ENCODE peak calls at places on chromosomes 5 and 9, in six cellular contexts. G is cardiac fibroblast, M is lower lobe of right lung, E is dorsolateral prefrontal cortex, T is mucosa of descending colon, K is fibroblast of lung. V is an unnamed sample.

GRCh38 chr9:100700689-100701318 is 122.9 kb downstream of the CAVIN4 start:
- DNase-seq in M (no peak), E (no peak), T (peak), G (peak), K (no peak), V (peak)

GRCh38 chr5:9686211-9686610 is 56.1 kb upstream of the TAS2R1 start:
- DNase-seq in M (no peak), T (no peak), E (no peak), G (peak), K (peak), V (no peak)

GRCh38 chr9:3370715-3371114 is 155.1 kb downstream of the RFX3 start:
- DNase-seq in K (no peak), E (no peak), T (no peak), M (no peak), G (no peak), V (no peak)

GRCh38 chr9:87309236-87309635 is 188.4 kb upstream of the DAPK1 start:
- DNase-seq in M (no peak), G (no peak), K (peak), E (no peak), T (no peak), V (no peak)

GRCh38 chr9:111961011-111961410 is 64.4 kb downstream of the UGCG start:
- DNase-seq in M (no peak), K (peak), E (no peak), T (no peak), G (peak), V (no peak)

GRCh38 chr5:52674815-52675545 is 112.7 kb upstream of the ITGA1 start:
- DNase-seq in K (peak), T (no peak), E (no peak), G (peak), M (no peak), V (no peak)

GRCh38 chr5:11390369-11390768 is 513.9 kb downstream of the CTNND2 start:
- DNase-seq in M (no peak), T (no peak), E (no peak), G (no peak), K (peak), V (no peak)

GRCh38 chr5:136087961-136088871 is 44.4 kb upstream of the SMAD5 start:
- DNase-seq in K (peak), T (peak), E (peak), M (peak), G (peak), V (no peak)

GRCh38 chr5:7850533-7851239 is at the start of gene CFAP90:
- DNase-seq in K (peak), M (peak), G (peak), E (peak), T (peak), V (no peak)

GRCh38 chr5:43769576-43770352 is 166.8 kb downstream of the NNT start:
- DNase-seq in T (peak), G (peak), E (no peak), M (no peak), K (peak), V (no peak)

GRCh38 chr9:126623667-126624452 is 10.1 kb downstream of the LMX1B start:
- DNase-seq in K (no peak), E (no peak), M (no peak), T (no peak), G (no peak), V (no peak)

GRCh38 chr5:1004598-1005361 is 3.8 kb upstream of the NKD2 start:
- DNase-seq in M (peak), T (peak), K (peak), E (no peak), G (peak), V (no peak)

GRCh38 chr9:131030978-131031641 is 22.1 kb downstream of the LAMC3 start:
- DNase-seq in E (no peak), G (no peak), M (no peak), T (no peak), K (no peak), V (no peak)

GRCh38 chr5:173468821-173469251 is 140.6 kb upstream of the STC2 start:
- DNase-seq in E (no peak), M (no peak), G (no peak), T (no peak), K (peak), V (no peak)

GRCh38 chr9:110131499-110131898 is 76.5 kb downstream of the C9orf152 start:
- DNase-seq in T (no peak), G (no peak), E (no peak), M (no peak), K (peak), V (no peak)

GRCh38 chr5:74027732-74028338 is 401.8 kb downstream of the ARHGEF28 start:
- DNase-seq in G (no peak), E (no peak), T (no peak), K (no peak), M (no peak), V (peak)

GRCh38 chr5:14242447-14242846 is 99.3 kb downstream of the TRIO start:
- DNase-seq in M (no peak), G (no peak), K (no peak), T (no peak), E (no peak), V (no peak)

GRCh38 chr9:124242331-124243194 is 15.2 kb upstream of the NEK6 start:
- DNase-seq in T (peak), M (no peak), K (peak), G (peak), E (no peak), V (no peak)

GRCh38 chr9:91282292-91282691 is 79.4 kb downstream of the AUH start:
- DNase-seq in T (no peak), G (peak), E (no peak), K (no peak), M (no peak), V (no peak)

DNA sequence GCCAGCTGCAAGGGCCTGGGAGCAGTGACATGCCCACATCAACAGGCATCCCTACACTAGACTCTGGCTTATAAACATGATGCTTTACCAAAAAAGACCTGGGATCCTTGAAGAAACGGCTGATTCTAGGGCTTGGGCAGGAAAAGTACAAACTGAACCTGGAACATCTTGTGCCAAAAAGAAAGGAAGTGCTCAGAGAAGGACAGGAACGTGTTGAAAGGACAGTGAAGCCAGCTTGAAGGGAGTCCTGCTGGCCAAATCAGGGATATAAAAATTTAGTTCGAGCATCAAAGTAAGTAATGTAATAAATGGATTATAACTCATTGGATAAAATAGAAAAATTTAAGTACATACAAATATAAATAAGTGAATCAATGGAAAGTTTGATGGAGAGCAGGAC is 58.1 kb downstream of the ALDH7A1 start:
- DNase-seq in M (no peak), T (no peak), G (peak), K (no peak), E (no peak), V (no peak)
- TF ChIP-seq CTCF in M (no peak), T (no peak), G (peak), K (peak), E (no peak), V (no peak)

GRCh38 chr9:122076117-122076516 is 17.0 kb downstream of the TTLL11 start:
- DNase-seq in T (no peak), G (no peak), K (no peak), M (no peak), E (no peak), V (no peak)
- H3K4me3 ChIP-seq in T (no peak), G (no peak), K (no peak), M (no peak), E (no peak), V (no peak)

DNA sequence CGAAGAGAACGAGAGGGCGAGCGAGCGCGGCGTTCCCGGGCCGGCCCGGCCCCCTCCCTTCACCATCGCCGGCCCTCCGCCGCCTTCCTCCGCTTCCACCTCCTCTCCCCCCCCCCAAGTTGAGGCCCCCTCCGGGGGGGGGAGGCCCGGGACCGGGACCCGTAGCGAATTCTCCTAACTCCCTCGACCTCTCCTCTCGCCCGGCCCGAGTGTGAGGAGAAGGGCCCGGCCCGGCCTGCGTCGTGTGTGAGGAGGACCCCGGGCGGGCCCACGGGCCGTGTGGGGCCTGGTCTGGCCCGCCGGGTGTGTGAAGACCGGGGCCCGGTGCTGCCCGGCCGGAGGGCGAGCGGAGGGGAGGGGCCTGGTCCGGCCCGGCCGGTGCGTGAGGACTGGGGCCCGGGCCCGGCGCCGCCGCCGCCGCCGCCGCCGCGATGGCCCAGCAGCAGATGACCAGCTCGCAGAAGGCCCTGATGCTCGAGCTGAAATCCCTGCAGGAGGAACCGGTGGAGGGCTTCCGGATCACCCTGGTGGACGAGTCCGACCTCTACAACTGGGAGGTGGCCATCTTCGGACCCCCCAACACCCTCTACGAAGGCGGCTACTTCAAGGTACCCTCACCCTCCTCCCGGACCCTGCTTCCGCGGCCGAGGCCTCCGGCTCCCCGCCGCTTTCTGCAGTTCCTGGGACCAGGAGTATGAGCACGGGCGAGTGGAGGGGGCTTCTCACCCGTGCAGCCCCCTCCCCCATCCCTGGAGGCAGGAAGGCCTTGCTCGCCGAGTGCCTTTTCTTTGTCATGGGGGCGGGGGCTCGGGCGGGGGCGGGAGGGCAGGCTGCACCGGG is 587 bp downstream of the UBE2R2 start:
- DNase-seq in M (peak), K (peak), G (peak), E (peak), T (peak), V (peak)
- TF ChIP-seq CTCF in M (peak), K (no peak), G (peak), E (peak), T (no peak), V (no peak)

GRCh38 chr9:33676746-33677505 is 118.4 kb upstream of the PRSS3 start:
- DNase-seq in G (no peak), M (peak), T (peak), E (peak), K (peak), V (no peak)

GRCh38 chr9:33677961-33678360 is 117.4 kb upstream of the PRSS3 start:
- DNase-seq in K (no peak), G (no peak), T (no peak), E (no peak), M (no peak), V (no peak)

GRCh38 chr9:33682551-33682950 is 112.8 kb upstream of the PRSS3 start:
- DNase-seq in K (no peak), G (no peak), E (no peak), T (no peak), M (no peak), V (no peak)

DNA sequence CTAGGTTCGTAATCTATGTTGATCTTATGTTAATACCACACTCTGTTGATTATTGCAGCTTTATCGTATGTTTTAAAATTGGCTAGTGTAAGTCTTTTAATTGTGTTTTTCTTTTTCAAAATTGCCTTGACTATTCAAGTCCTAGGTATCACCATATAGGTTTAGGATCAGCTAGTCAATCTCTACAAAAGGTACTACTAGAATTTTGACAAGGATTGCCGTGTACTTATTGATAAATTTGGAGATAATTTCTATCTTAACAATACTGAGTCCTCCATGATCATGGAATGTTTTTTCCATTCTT is 117.9 kb upstream of the PRSS3 start:
- DNase-seq in M (no peak), E (no peak), K (no peak), T (no peak), G (no peak), V (no peak)
- H3K4me3 ChIP-seq in M (peak), E (peak), K (peak), T (no peak), G (peak), V (no peak)

GRCh38 chr5:98734646-98735045 is 38.8 kb upstream of the RGMB start:
- DNase-seq in T (no peak), M (no peak), K (no peak), G (no peak), E (no peak), V (no peak)
- TF ChIP-seq CTCF in T (no peak), M (no peak), K (no peak), G (no peak), E (no peak), V (no peak)

GRCh38 chr9:95007470-95007869 is 281.0 kb downstream of the AOPEP start:
- DNase-seq in K (peak), G (peak), T (no peak), M (no peak), E (no peak), V (no peak)
- H3K4me3 ChIP-seq in K (peak), G (peak), T (no peak), M (peak), E (peak), V (no peak)

GRCh38 chr5:151682240-151682639 is 4.5 kb downstream of the SPARC start:
- DNase-seq in M (no peak), G (peak), E (no peak), K (peak), T (no peak), V (no peak)
- TF ChIP-seq CTCF in M (no peak), G (peak), E (no peak), K (peak), T (no peak), V (no peak)

DNA sequence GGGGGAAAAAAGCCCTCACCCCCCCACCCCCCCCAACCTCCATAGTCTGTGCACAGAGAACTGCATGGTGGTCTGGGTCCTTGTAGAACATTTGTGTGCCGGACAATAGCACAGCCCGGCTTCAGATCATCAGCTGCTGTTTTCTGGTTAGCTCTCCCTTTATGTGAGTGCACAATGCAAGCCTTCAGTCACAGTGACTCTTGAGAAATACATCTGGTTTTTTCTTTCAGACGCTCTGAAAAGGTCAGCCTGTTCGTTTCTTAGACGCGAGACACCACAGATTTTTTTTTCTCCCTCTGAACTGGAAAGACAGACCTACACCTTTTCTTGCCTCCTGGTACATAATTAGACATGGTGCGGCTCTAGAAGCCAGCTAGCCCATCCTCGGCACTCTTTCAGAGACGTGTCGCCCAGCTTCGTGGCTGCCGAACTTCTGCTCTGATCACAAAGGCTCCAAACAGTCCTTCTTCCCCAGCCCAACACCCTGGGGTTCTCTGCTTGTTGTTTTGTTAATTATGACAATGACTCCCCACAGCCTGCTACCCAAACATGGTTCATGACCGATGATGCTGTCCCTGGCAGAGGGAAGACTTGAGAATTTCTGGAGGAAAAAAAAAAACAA is 241.6 kb upstream of the ZNF462 start:
- DNase-seq in T (no peak), M (no peak), E (no peak), K (peak), G (no peak), V (no peak)
- H3K4me3 ChIP-seq in T (no peak), M (no peak), E (peak), K (no peak), G (no peak), V (no peak)

DNA sequence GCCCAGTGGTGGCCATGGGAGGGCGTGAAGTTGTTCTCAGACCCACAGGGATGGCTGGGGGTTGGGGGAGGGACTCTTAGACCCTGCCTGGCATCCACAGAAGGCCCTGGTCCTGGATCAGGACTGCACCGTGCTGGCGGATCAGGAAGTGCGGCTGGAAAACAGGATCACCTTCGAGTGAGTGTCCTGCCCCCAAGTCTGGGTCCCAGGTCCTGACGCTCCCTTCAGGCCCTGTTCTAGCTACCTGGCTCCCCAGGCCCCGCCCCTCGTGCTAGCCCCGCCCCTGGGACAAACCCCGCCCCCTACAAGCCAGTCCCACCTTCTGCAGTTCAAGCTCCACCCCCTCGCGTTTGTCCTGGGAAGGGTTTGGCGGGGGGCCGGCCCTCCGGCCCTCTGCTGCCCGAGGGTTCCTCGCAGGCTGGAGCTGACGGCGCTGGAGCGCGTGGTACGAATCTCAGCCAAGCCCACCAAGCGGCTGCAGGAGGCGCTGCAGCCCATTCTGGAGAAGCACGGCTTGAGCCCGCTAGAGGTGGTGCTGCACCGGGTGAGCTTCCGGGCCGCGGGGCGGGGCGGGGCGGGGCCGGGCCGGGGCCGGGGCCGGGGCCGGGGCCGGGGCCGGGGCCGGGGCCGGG is 12.9 kb downstream of the RGS14 start:
- DNase-seq in G (peak), M (peak), E (peak), T (peak), K (peak), V (no peak)
- TF ChIP-seq CTCF in G (peak), M (peak), E (no peak), T (peak), K (peak), V (no peak)

V was measured in GM12865.